ENCODE peak calls at places on chromosomes 3 and 15, in nine cellular contexts. O is sigmoid colon, T is fibroblast of lung, B is lung, Z is mucosa of descending colon, R is B cell, M is AG09309, D is GM12865, X is H9. C is an unnamed sample.

GRCh38 chr3:9067352-9067975 is 104.2 kb upstream of the RAD18 start:
- DNase-seq in R (no peak), D (peak; percentile 71), O (peak; percentile 67), Z (peak; percentile 70), M (peak; percentile 27), X (peak; percentile 72), T (peak; percentile 56), B (peak; percentile 38), C (peak; percentile 68)

GRCh38 chr15:58355352-58355964 is 76.3 kb upstream of the LIPC start:
- DNase-seq in X (no peak), B (no peak), M (no peak), T (no peak), O (no peak), D (peak; percentile 44), R (no peak), Z (no peak), C (no peak)

GRCh38 chr3:32467333-32468070 is 35.1 kb downstream of the CMTM6 start:
- DNase-seq in R (peak; percentile 75), D (peak; percentile 79), Z (peak; percentile 83), B (peak; percentile 78), O (peak; percentile 79), T (peak; percentile 45), M (no peak), X (peak; percentile 79), C (peak; percentile 84)

GRCh38 chr3:151816091-151816604 is 2.2 kb downstream of the AADAC start:
- DNase-seq in T (peak; percentile 83), M (no peak), B (peak; percentile 44), R (no peak), D (no peak), O (no peak), Z (peak; percentile 23), X (no peak), C (no peak)

GRCh38 chr3:3705090-3705775 is 94.0 kb upstream of the LRRN1 start:
- DNase-seq in B (no peak), T (peak; percentile 23), M (no peak), D (no peak), Z (no peak), R (no peak), X (no peak), O (no peak), C (no peak)

GRCh38 chr3:95923496-95924210 is 890.7 kb upstream of the EPHA6 start:
- DNase-seq in M (peak; percentile 66), X (no peak), O (no peak), B (peak; percentile 52), D (no peak), T (peak; percentile 98), Z (peak; percentile 37), R (no peak), C (no peak)

GRCh38 chr3:156620260-156620659 is 54.1 kb upstream of the TIPARP start:
- DNase-seq in X (no peak), B (no peak), M (no peak), Z (peak; percentile 37), O (no peak), R (no peak), D (peak; percentile 17), T (peak; percentile 48), C (no peak)

GRCh38 chr3:123486460-123486859 is 37.6 kb upstream of the ADCY5 start:
- DNase-seq in X (no peak), D (no peak), R (no peak), T (no peak), O (no peak), B (no peak), M (no peak), Z (no peak), C (no peak)

GRCh38 chr15:96346409-96346808 is 15.9 kb downstream of the NR2F2 start:
- DNase-seq in D (no peak), R (no peak), M (no peak), B (no peak), Z (no peak), X (no peak), O (no peak), T (no peak), C (no peak)

GRCh38 chr15:66100761-66101160 is 152.8 kb downstream of the MEGF11 start:
- DNase-seq in Z (no peak), R (no peak), M (no peak), X (no peak), D (no peak), O (peak; percentile 18), T (no peak), B (no peak), C (no peak)

GRCh38 chr3:66401578-66402382 is 99.0 kb downstream of the LRIG1 start:
- DNase-seq in Z (no peak), X (no peak), O (peak; percentile 69), R (no peak), M (no peak), T (no peak), D (no peak), B (no peak), C (no peak)

GRCh38 chr3:66401157-66401550 is 99.7 kb downstream of the LRIG1 start:
- DNase-seq in R (no peak), D (no peak), X (no peak), O (no peak), Z (no peak), T (peak; percentile 76), M (no peak), B (no peak), C (no peak)

GRCh38 chr3:66398228-66399025 is 102.4 kb downstream of the LRIG1 start:
- DNase-seq in O (peak; percentile 58), R (no peak), D (no peak), T (no peak), B (no peak), M (no peak), X (no peak), Z (no peak), C (no peak)

GRCh38 chr3:66399529-66400232 is 101.1 kb downstream of the LRIG1 start:
- DNase-seq in M (no peak), O (peak; percentile 52), Z (no peak), R (no peak), D (no peak), X (no peak), T (no peak), B (no peak), C (no peak)

DNA sequence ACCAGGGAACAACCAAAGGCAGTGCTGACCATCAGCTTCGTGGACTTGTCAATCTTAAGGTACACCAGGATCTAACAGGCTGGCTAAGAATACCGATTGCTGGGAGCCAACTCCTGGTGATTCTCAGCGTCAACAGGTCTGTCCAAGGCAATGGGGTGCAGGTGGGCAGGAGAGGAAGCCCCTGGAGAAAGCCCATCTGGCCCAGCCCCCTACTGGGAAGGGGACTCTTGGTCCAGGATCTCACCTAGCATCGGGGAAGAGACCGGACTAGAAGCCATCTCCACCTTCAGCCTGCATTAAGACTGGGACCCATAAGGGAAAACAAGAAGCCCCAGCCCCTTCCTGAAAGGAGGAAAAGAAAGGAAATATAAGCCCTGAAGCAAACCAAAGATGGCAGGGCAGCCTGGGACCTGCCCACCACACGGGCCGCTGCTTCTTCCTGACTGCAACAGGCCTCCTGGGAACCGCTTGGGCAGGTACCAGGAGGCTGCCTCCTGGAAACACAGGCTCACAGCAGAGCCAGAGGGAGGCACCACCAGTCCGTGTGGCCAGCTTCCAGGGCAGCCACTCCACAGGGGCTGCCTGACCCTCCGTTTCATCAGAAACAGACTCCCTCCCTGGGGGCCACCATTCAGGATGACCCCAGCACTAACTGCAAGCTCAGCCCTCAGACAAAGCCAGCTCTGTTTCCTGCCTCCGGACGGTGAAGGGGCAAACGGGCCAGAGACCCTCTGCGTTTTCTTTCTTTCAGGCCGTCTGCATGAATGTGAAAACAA is 100.3 kb downstream of the LRIG1 start:
- DNase-seq in T (peak; percentile 36), D (no peak), B (no peak), X (no peak), O (peak; percentile 73), M (no peak), R (no peak), Z (no peak), C (no peak)
- TF ChIP-seq CTCF in T (no peak), D (no peak), B (no peak), X (no peak), O (no peak), M (no peak), R (no peak), Z (no peak), C (no peak)

DNA sequence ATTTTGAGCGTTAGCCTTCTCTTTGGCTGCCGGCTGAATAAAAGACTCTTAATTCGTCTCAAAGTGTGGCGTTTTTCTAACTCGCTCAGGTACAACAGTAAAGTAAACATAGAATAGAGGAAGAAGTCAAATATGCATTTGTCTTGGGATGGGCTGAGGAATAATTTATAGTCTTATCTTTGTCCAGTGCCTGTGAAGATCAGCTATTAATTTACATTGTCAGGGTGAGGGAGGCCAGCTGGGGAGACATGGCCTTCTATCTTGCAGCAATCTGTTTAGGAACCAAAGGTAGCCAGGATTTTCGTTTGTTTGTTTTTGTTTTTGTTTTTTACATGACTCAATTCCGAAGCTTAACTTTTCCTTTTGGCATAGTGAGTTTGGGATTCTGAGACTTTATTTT is 100.2 kb downstream of the VPS8 start:
- DNase-seq in T (no peak), X (no peak), M (no peak), B (no peak), O (no peak), Z (no peak), D (no peak), R (no peak), C (no peak)
- TF ChIP-seq CTCF in T (no peak), X (no peak), M (no peak), B (no peak), O (no peak), Z (no peak), D (no peak), R (no peak), C (no peak)

DNA sequence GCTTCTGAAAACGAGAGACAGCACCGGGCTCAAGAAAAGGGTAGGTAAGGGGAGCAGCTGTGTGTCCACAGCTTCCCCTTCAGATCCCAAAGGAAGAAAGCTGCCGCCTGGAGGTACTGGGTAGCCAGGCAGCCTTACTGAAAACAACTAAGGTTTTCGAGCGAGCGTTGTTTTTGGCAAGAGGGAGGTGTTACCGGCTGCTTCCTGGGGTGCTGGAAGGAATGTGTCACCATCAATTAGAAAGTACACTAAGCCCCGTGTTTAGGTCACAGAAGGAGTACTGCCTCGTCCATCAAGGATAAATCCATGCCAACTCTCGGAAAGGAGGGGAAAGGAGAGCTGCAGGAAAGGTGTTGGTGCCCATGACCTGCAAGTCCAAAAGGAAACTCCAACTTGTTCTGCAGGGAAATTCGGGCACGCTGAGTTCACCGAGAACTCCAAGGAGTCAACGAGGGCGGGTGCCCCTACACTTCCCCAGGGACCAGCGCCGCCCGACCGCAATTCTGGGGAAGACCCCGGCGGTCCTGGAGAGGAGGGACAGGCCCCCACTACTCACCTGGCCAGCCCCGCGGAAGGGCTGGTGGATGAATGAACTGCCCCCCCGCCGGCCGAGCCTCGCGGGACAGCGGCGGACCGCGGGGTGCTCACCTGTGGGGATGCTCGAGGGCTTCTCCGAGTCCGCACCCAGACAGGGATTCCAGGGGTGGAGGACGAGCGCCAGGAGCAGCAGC is 586 bp downstream of the PLOD2 start:
- DNase-seq in B (peak; percentile 75), D (peak; percentile 74), R (no peak), X (peak; percentile 85), M (peak; percentile 38), O (peak; percentile 90), T (peak; percentile 87), Z (peak; percentile 68), C (peak; percentile 41)
- TF ChIP-seq CTCF in B (no peak), D (no peak), R (no peak), X (peak; percentile 63), M (peak; percentile 67), O (peak; percentile 9), T (peak; percentile 70), Z (peak; percentile 24), C (no peak)

DNA sequence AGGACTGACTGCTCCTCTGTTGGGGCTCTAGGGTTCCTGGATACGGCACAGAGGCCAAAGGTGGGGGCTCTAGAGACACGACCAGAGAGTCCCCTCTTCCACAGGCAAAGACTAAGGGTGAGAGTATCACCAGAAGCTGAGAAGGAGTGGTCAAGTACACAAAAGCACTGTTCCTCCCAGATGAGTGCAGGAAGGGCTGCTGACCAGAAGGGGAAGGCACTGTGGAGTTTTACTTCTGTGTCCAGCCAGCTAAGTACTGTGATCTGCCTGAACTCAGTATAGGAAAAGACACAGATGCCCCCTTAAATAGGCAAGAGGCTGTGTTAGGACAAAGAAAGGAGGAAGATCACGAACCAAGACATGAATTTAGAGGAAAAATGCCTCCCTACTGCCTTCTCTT is 11.7 kb downstream of the MRPS11 start:
- DNase-seq in Z (no peak), T (no peak), D (no peak), M (no peak), X (no peak), B (no peak), R (no peak), O (no peak), C (no peak)
- TF ChIP-seq CTCF in Z (no peak), T (no peak), D (no peak), M (no peak), X (peak; percentile 35), B (no peak), R (no peak), O (no peak), C (no peak)